ENCODE peak calls at places on chromosomes 2 and 18, in seven cellular contexts. J is stomach, M is ovary, E is sigmoid colon, W is GM12878, I is suprapubic skin, Q is SK-N-SH. R is an unnamed sample.

GRCh38 chr2:27960237-27960912 is 69.8 kb downstream of the BABAM2 start:
- DNase-seq in J (no peak), M (no peak), E (no peak), W (no peak), I (no peak), Q (no peak), R (no peak)

GRCh38 chr2:31523871-31524492 is 56.8 kb downstream of the SRD5A2 start:
- DNase-seq in J (peak; percentile 55), M (no peak), E (no peak), W (no peak), I (no peak), Q (peak; percentile 44), R (peak; percentile 33)

GRCh38 chr2:126849486-126849885 is 49.2 kb upstream of the TEX51 start:
- DNase-seq in J (no peak), M (no peak), E (no peak), W (no peak), I (no peak), Q (no peak), R (no peak)

GRCh38 chr2:189783451-189783926 is 650 bp downstream of the ORMDL1 start:
- DNase-seq in J (no peak), M (no peak), E (no peak), W (peak; percentile 20), I (no peak), Q (peak; percentile 40), R (no peak)

GRCh38 chr18:31057031-31057430 is 14.5 kb upstream of the DSC3 start:
- DNase-seq in J (no peak), M (no peak), E (no peak), W (no peak), I (no peak), Q (no peak), R (no peak)

GRCh38 chr2:97267411-97268074 is 154.6 kb downstream of the ANKRD36 start:
- DNase-seq in J (peak; percentile 25), M (peak; percentile 5), E (peak; percentile 65), W (no peak), I (peak; percentile 61), Q (no peak), R (no peak)

GRCh38 chr18:61352611-61353010 is 19.4 kb downstream of the CDH20 start:
- DNase-seq in J (no peak), M (no peak), E (no peak), W (no peak), I (no peak), Q (no peak), R (no peak)

GRCh38 chr2:104472076-104472475 is 381.8 kb upstream of the POU3F3 start:
- DNase-seq in J (no peak), M (no peak), E (no peak), W (no peak), I (no peak), Q (no peak), R (no peak)

GRCh38 chr2:196113061-196113974 is 44.7 kb upstream of the DNAH7 start:
- DNase-seq in J (no peak), M (no peak), E (no peak), W (no peak), I (no peak), Q (no peak), R (no peak)

GRCh38 chr2:72112421-72112820 is 35.2 kb downstream of the CYP26B1 start:
- DNase-seq in J (no peak), M (no peak), E (peak; percentile 24), W (no peak), I (peak; percentile 45), Q (no peak), R (no peak)

GRCh38 chr2:54106631-54107454 is 8.6 kb upstream of the ACYP2 start:
- DNase-seq in J (peak; percentile 31), M (no peak), E (no peak), W (no peak), I (no peak), Q (peak; percentile 59), R (peak; percentile 72)

GRCh38 chr2:240520143-240520973 is 37.4 kb downstream of the ANKMY1 start:
- DNase-seq in J (no peak), M (no peak), E (no peak), W (no peak), I (no peak), Q (no peak), R (no peak)

GRCh38 chr2:25310965-25311865 is 30.5 kb downstream of the DNMT3A start:
- DNase-seq in J (peak; percentile 85), M (no peak), E (no peak), W (no peak), I (peak; percentile 78), Q (peak; percentile 91), R (no peak)

GRCh38 chr2:113806217-113806913 is 49.9 kb upstream of the SLC35F5 start:
- DNase-seq in J (no peak), M (no peak), E (no peak), W (no peak), I (no peak), Q (no peak), R (peak; percentile 60)

GRCh38 chr18:79717059-79717458 is 37.5 kb downstream of the CTDP1 start:
- DNase-seq in J (no peak), M (no peak), E (no peak), W (no peak), I (no peak), Q (no peak), R (no peak)

GRCh38 chr18:48956378-48956777 is 5.6 kb upstream of the SMAD7 start:
- DNase-seq in J (no peak), M (no peak), E (no peak), W (no peak), I (no peak), Q (no peak), R (no peak)

GRCh38 chr2:181124499-181124898 is 144.1 kb downstream of the UBE2E3 start:
- DNase-seq in J (no peak), M (no peak), E (no peak), W (no peak), I (no peak), Q (no peak), R (no peak)

GRCh38 chr2:114119846-114120348 is 230.0 kb downstream of the ACTR3 start:
- DNase-seq in J (no peak), M (no peak), E (no peak), W (no peak), I (no peak), Q (no peak), R (no peak)

GRCh38 chr2:8015848-8016580 is 665.8 kb upstream of the ID2 start:
- DNase-seq in J (no peak), M (no peak), E (no peak), W (no peak), I (no peak), Q (no peak), R (no peak)
- TF ChIP-seq CTCF in J (no peak), M (no peak), E (no peak), W (no peak), I (no peak), Q (no peak), R (no peak)

GRCh38 chr2:40874380-40874779 is 422.5 kb upstream of the SLC8A1 start:
- DNase-seq in J (no peak), M (no peak), E (no peak), W (no peak), I (no peak), Q (no peak), R (no peak)
- TF ChIP-seq EP300 in J (no peak), M (no peak), E (no peak), W (no peak), I (no peak), Q (no peak), R (no peak)

GRCh38 chr2:173431191-173431590 is 76.5 kb downstream of the CDCA7 start:
- DNase-seq in J (no peak), M (no peak), E (no peak), W (no peak), I (no peak), Q (no peak), R (no peak)
- TF ChIP-seq CTCF in J (no peak), M (no peak), E (no peak), W (no peak), I (no peak), Q (no peak), R (no peak)

DNA sequence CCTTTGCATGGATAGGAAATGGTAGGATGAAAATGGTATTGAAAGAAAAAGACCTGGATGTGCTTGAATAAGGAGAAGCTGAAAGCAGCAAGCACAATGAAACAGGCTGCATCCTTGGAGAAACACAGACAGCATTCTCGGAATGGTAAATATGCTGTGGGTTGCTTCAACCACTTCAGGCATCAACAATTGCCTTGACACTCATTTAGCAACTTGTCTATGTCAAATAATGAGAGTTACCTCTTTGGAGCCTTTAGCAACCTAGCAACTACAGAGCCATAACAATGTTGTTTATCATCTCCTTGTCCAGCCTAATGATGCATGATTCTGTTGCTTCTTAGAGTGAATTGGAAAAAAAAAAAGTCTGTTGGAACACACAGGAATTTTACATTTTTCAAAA is 410.5 kb downstream of the PIK3C3 start:
- DNase-seq in J (no peak), M (no peak), E (no peak), W (no peak), I (no peak), Q (no peak), R (no peak)
- TF ChIP-seq EP300 in J (no peak), M (no peak), E (no peak), W (no peak), I (no peak), Q (no peak), R (no peak)

GRCh38 chr18:7755753-7756475 is 188.8 kb downstream of the PTPRM start:
- DNase-seq in J (no peak), M (no peak), E (no peak), W (no peak), I (no peak), Q (no peak), R (no peak)
- TF ChIP-seq CTCF in J (no peak), M (no peak), E (no peak), W (no peak), I (no peak), Q (no peak), R (no peak)

R was measured in A549.